ENCODE peak calls at places on chromosomes 7 and 10, in four cellular contexts. One of them, this sample, is unnamed.

GRCh38 chr10:66837335-66837734 is 88.5 kb upstream of the LRRTM3 start:
- DNase-seq in psoas muscle: no peak
- DNase-seq in astrocyte: peak; percentile 76
- DNase-seq in A673: peak; percentile 75
- DNase-seq in this sample: no peak

GRCh38 chr7:157897686-157898085 is 560.9 kb downstream of the DNAJB6 start:
- DNase-seq in psoas muscle: no peak
- DNase-seq in astrocyte: no peak
- DNase-seq in A673: no peak
- DNase-seq in this sample: no peak

GRCh38 chr10:60990663-60991062 is 46.7 kb upstream of the RHOBTB1 start:
- DNase-seq in psoas muscle: no peak
- DNase-seq in astrocyte: no peak
- DNase-seq in A673: no peak
- DNase-seq in this sample: no peak

GRCh38 chr7:128831994-128832879 is 2.0 kb downstream of the FLNC start:
- DNase-seq in psoas muscle: peak; percentile 62
- DNase-seq in astrocyte: peak; percentile 45
- DNase-seq in A673: peak; percentile 46
- DNase-seq in this sample: peak; percentile 68

GRCh38 chr7:130492519-130493274 is 812 bp downstream of the MEST start:
- DNase-seq in psoas muscle: no peak
- DNase-seq in astrocyte: no peak
- DNase-seq in A673: peak; percentile 28
- DNase-seq in this sample: no peak

GRCh38 chr7:151542606-151543130 is 23.0 kb upstream of the RHEB start:
- DNase-seq in psoas muscle: no peak
- DNase-seq in astrocyte: no peak
- DNase-seq in A673: no peak
- DNase-seq in this sample: no peak

GRCh38 chr10:12332572-12333381 is 16.6 kb upstream of the CAMK1D start:
- DNase-seq in psoas muscle: no peak
- DNase-seq in astrocyte: peak; percentile 25
- DNase-seq in A673: no peak
- DNase-seq in this sample: no peak

GRCh38 chr7:102312317-102312716 is 25.6 kb downstream of the SH2B2 start:
- DNase-seq in psoas muscle: no peak
- DNase-seq in astrocyte: no peak
- DNase-seq in A673: no peak
- DNase-seq in this sample: no peak

GRCh38 chr10:73879296-73880173 is 5.2 kb upstream of the CAMK2G start:
- DNase-seq in psoas muscle: peak; percentile 90
- DNase-seq in astrocyte: peak; percentile 46
- DNase-seq in A673: peak; percentile 93
- DNase-seq in this sample: peak; percentile 81

GRCh38 chr7:152762056-152762455 is 2.5 kb downstream of the ACTR3B start:
- DNase-seq in psoas muscle: no peak
- DNase-seq in astrocyte: peak; percentile 21
- DNase-seq in A673: no peak
- DNase-seq in this sample: no peak

GRCh38 chr10:17086865-17087264 is 42.7 kb downstream of the CUBN start:
- DNase-seq in psoas muscle: no peak
- DNase-seq in astrocyte: no peak
- DNase-seq in A673: no peak
- DNase-seq in this sample: no peak

GRCh38 chr10:84204122-84204521 is 9.8 kb downstream of the CDHR1 start:
- DNase-seq in psoas muscle: no peak
- DNase-seq in astrocyte: no peak
- DNase-seq in A673: no peak
- DNase-seq in this sample: no peak

GRCh38 chr7:11858668-11859302 is 26.8 kb upstream of the THSD7A start:
- DNase-seq in psoas muscle: no peak
- DNase-seq in astrocyte: no peak
- DNase-seq in A673: no peak
- DNase-seq in this sample: no peak

GRCh38 chr7:105530546-105530945 is 1.5 kb upstream of the RINT1 start:
- DNase-seq in psoas muscle: no peak
- DNase-seq in astrocyte: no peak
- DNase-seq in A673: no peak
- DNase-seq in this sample: no peak

GRCh38 chr10:130615463-130615862 is 479.3 kb downstream of the GLRX3 start:
- DNase-seq in psoas muscle: no peak
- DNase-seq in astrocyte: no peak
- DNase-seq in A673: no peak
- DNase-seq in this sample: no peak

GRCh38 chr10:71272122-71272771 is 46.8 kb upstream of the SLC29A3 start:
- DNase-seq in psoas muscle: no peak
- DNase-seq in astrocyte: peak; percentile 75
- DNase-seq in A673: peak; percentile 42
- DNase-seq in this sample: no peak

GRCh38 chr7:109259151-109259550 is 689.5 kb downstream of the DNAJB9 start:
- DNase-seq in psoas muscle: no peak
- DNase-seq in astrocyte: no peak
- DNase-seq in A673: peak; percentile 35
- DNase-seq in this sample: no peak

GRCh38 chr7:101960985-101961708 is 143.7 kb downstream of the CUX1 start:
- DNase-seq in psoas muscle: no peak
- DNase-seq in astrocyte: no peak
- DNase-seq in A673: no peak
- DNase-seq in this sample: no peak

GRCh38 chr7:130489140-130489967 is 2.5 kb upstream of the MEST start:
- DNase-seq in psoas muscle: no peak
- DNase-seq in astrocyte: peak; percentile 98
- DNase-seq in A673: peak; percentile 30
- DNase-seq in this sample: peak; percentile 16

GRCh38 chr7:95027181-95027872 is 119.9 kb downstream of the PPP1R9A start:
- DNase-seq in psoas muscle: no peak
- DNase-seq in astrocyte: no peak
- DNase-seq in A673: no peak
- DNase-seq in this sample: no peak

GRCh38 chr10:119029613-119030420 is at the start of gene NANOS1:
- DNase-seq in psoas muscle: peak; percentile 30
- DNase-seq in astrocyte: peak; percentile 15
- DNase-seq in A673: peak; percentile 44
- DNase-seq in this sample: peak; percentile 56

GRCh38 chr7:151745090-151745638 is 131.8 kb downstream of the PRKAG2 start:
- DNase-seq in psoas muscle: peak; percentile 84
- DNase-seq in astrocyte: peak; percentile 89
- DNase-seq in A673: no peak
- DNase-seq in this sample: no peak

GRCh38 chr10:50326757-50327701 is 75.7 kb upstream of the ASAH2 start:
- DNase-seq in psoas muscle: peak; percentile 20
- DNase-seq in astrocyte: peak; percentile 78
- DNase-seq in A673: peak; percentile 85
- DNase-seq in this sample: no peak

GRCh38 chr10:50991496-50992355 is 82.6 kb upstream of the PRKG1 start:
- DNase-seq in psoas muscle: peak; percentile 58
- DNase-seq in astrocyte: no peak
- DNase-seq in A673: no peak
- DNase-seq in this sample: peak; percentile 67

GRCh38 chr7:66505531-66506451 is 122.9 kb upstream of the KCTD7 start:
- DNase-seq in psoas muscle: no peak
- DNase-seq in astrocyte: no peak
- DNase-seq in A673: no peak
- DNase-seq in this sample: no peak

GRCh38 chr7:102296179-102296438 is 9.4 kb downstream of the SH2B2 start:
- DNase-seq in psoas muscle: no peak
- DNase-seq in astrocyte: no peak
- DNase-seq in A673: no peak
- DNase-seq in this sample: no peak

GRCh38 chr7:26686448-26686981 is 177.9 kb downstream of the SKAP2 start:
- DNase-seq in psoas muscle: peak; percentile 19
- DNase-seq in astrocyte: peak; percentile 64
- DNase-seq in A673: peak; percentile 48
- DNase-seq in this sample: peak; percentile 50

GRCh38 chr7:100166966-100167911 is 1.2 kb downstream of the GAL3ST4 start:
- DNase-seq in psoas muscle: no peak
- DNase-seq in astrocyte: no peak
- DNase-seq in A673: no peak
- DNase-seq in this sample: no peak

GRCh38 chr10:74640134-74640533 is 186.3 kb upstream of the KAT6B start:
- DNase-seq in psoas muscle: no peak
- DNase-seq in astrocyte: peak; percentile 10
- DNase-seq in A673: no peak
- DNase-seq in this sample: no peak

GRCh38 chr7:148422028-148422427 is 168.5 kb upstream of the C7orf33 start:
- DNase-seq in psoas muscle: no peak
- DNase-seq in astrocyte: no peak
- DNase-seq in A673: no peak
- DNase-seq in this sample: no peak

GRCh38 chr10:11140963-11141362 is 123.3 kb downstream of the CELF2 start:
- DNase-seq in psoas muscle: no peak
- DNase-seq in astrocyte: no peak
- DNase-seq in A673: no peak
- DNase-seq in this sample: no peak

GRCh38 chr10:65323802-65324201 is 1602.0 kb upstream of the LRRTM3 start:
- DNase-seq in psoas muscle: no peak
- DNase-seq in astrocyte: no peak
- DNase-seq in A673: no peak
- DNase-seq in this sample: no peak

DNA sequence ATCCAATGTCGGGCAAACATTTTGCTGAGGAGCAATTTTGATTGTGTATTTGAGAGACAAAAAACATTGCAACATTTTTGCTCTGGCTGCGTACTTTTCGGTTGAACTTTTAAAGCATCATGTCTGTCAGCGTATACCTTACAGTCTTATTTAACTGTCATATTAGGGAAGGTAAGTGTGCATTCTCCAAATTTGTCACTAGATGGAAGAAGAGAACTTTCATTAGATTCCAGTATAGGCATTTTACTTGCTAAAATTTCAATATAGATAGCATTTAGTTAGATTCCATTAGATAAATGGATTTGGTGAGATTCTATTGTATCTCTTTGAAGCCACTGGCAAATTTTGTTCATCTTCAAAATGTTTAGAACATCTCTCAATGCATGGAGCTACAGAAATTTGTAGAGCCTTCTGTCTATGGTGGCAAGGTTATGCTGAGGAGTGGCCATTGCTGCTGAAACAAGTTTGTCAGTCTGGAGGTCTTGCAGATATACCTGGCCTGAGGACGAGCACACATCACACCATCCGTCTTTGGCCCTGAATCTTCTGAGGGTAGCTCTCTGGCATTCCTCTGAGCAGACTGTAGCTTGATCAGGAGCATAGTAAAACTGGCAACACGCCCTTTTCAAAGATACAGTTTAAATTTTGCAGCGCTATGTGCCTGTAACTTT is 437.5 kb upstream of the MBL2 start:
- DNase-seq in psoas muscle: no peak
- DNase-seq in astrocyte: peak; percentile 0
- DNase-seq in A673: peak; percentile 2
- DNase-seq in this sample: no peak
- TF ChIP-seq CTCF in psoas muscle: peak; percentile 5
- TF ChIP-seq CTCF in astrocyte: peak; percentile 54
- TF ChIP-seq CTCF in A673: no peak
- TF ChIP-seq CTCF in this sample: peak; percentile 56

GRCh38 chr7:155190608-155191536 is 106.8 kb upstream of the INSIG1 start:
- DNase-seq in psoas muscle: peak; percentile 63
- DNase-seq in astrocyte: no peak
- DNase-seq in A673: peak; percentile 49
- DNase-seq in this sample: peak; percentile 83
- TF ChIP-seq CTCF in psoas muscle: peak; percentile 83
- TF ChIP-seq CTCF in astrocyte: peak; percentile 61
- TF ChIP-seq CTCF in A673: peak; percentile 87
- TF ChIP-seq CTCF in this sample: peak; percentile 86

GRCh38 chr10:121313119-121313858 is 285.0 kb downstream of the FGFR2 start:
- DNase-seq in psoas muscle: no peak
- DNase-seq in astrocyte: no peak
- DNase-seq in A673: no peak
- DNase-seq in this sample: no peak
- TF ChIP-seq CTCF in psoas muscle: no peak
- TF ChIP-seq CTCF in astrocyte: no peak
- TF ChIP-seq CTCF in A673: no peak
- TF ChIP-seq CTCF in this sample: no peak

DNA sequence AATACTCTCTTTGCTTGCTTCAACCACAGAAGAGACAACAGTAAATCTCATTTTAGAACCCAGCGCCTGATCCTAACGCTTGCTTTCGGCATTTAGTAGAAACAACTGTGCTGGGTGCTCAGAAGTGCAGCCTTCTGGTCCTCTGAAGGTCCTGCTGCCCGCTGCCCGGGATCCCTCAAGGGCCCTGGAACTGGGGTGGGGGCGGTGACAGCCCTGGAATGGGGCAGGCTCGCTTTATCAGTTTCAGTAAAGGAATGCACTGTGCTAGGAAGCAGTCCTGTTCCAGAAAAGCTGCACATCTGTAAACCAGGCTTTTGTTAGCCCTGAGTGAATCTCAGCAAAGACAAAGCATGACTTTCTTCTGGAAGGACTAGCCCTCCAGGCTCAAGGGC is 254.6 kb downstream of the TNS3 start:
- DNase-seq in psoas muscle: no peak
- DNase-seq in astrocyte: peak; percentile 47
- DNase-seq in A673: no peak
- DNase-seq in this sample: no peak
- TF ChIP-seq CTCF in psoas muscle: no peak
- TF ChIP-seq CTCF in astrocyte: no peak
- TF ChIP-seq CTCF in A673: no peak
- TF ChIP-seq CTCF in this sample: no peak

GRCh38 chr10:88401671-88402347 is 181.3 kb downstream of the RNLS start:
- DNase-seq in psoas muscle: no peak
- DNase-seq in astrocyte: no peak
- DNase-seq in A673: peak; percentile 17
- DNase-seq in this sample: no peak
- TF ChIP-seq CTCF in psoas muscle: peak; percentile 7
- TF ChIP-seq CTCF in astrocyte: peak; percentile 12
- TF ChIP-seq CTCF in A673: peak; percentile 28
- TF ChIP-seq CTCF in this sample: no peak

GRCh38 chr7:79553811-79554555 is 100.5 kb upstream of the MAGI2 start:
- DNase-seq in psoas muscle: no peak
- DNase-seq in astrocyte: peak; percentile 3
- DNase-seq in A673: no peak
- DNase-seq in this sample: no peak
- TF ChIP-seq CTCF in psoas muscle: no peak
- TF ChIP-seq CTCF in astrocyte: no peak
- TF ChIP-seq CTCF in A673: no peak
- TF ChIP-seq CTCF in this sample: no peak

GRCh38 chr7:143898810-143899209 is 3.2 kb downstream of the TCAF1 start:
- DNase-seq in psoas muscle: no peak
- DNase-seq in astrocyte: no peak
- DNase-seq in A673: no peak
- DNase-seq in this sample: no peak

GRCh38 chr7:143906176-143906575 is 4.2 kb upstream of the TCAF1 start:
- DNase-seq in psoas muscle: no peak
- DNase-seq in astrocyte: no peak
- DNase-seq in A673: no peak
- DNase-seq in this sample: no peak

GRCh38 chr7:143901360-143901709 is 641 bp downstream of the TCAF1 start:
- DNase-seq in psoas muscle: peak; percentile 35
- DNase-seq in astrocyte: peak; percentile 60
- DNase-seq in A673: no peak
- DNase-seq in this sample: peak; percentile 44

GRCh38 chr7:143900230-143900766 is 1.7 kb downstream of the TCAF1 start:
- DNase-seq in psoas muscle: peak; percentile 29
- DNase-seq in astrocyte: peak; percentile 36
- DNase-seq in A673: no peak
- DNase-seq in this sample: no peak

GRCh38 chr7:143901710-143902587 is at the start of gene TCAF1:
- DNase-seq in psoas muscle: peak; percentile 96
- DNase-seq in astrocyte: peak; percentile 87
- DNase-seq in A673: peak; percentile 96
- DNase-seq in this sample: peak; percentile 96
- TF ChIP-seq CTCF in psoas muscle: no peak
- TF ChIP-seq CTCF in astrocyte: no peak
- TF ChIP-seq CTCF in A673: peak; percentile 43
- TF ChIP-seq CTCF in this sample: no peak

This sample was measured in nephron progenitor cell.